ENCODE peak calls at places on chromosomes 4 and X, in seven cellular contexts. S is epithelial cell of proximal tubule, P is BE2C, C is GM23248, D is IMR-90, N is transverse colon, X is hepatocyte. T is an unnamed sample.

GRCh38 chrX:124018031-124018430 is 56.5 kb downstream of the STAG2 start:
- DNase-seq in D (peak; percentile 5), P (no peak), C (peak; percentile 21), X (no peak), N (no peak), S (no peak), T (no peak)

GRCh38 chrX:9519546-9520210 is 54.8 kb downstream of the TBL1X start:
- DNase-seq in D (no peak), X (peak; percentile 16), C (peak; percentile 54), S (no peak), P (no peak), N (no peak), T (no peak)

GRCh38 chrX:108167211-108167872 is 75.8 kb downstream of the ATG4A start:
- DNase-seq in X (no peak), P (no peak), D (peak; percentile 29), N (no peak), S (no peak), C (peak; percentile 37), T (peak; percentile 66)

GRCh38 chrX:125507119-125507518 is 187.4 kb downstream of the TEX13C start:
- DNase-seq in X (no peak), P (no peak), N (no peak), D (no peak), C (peak; percentile 47), S (peak; percentile 6), T (peak; percentile 69)

GRCh38 chrX:29617725-29618124 is 597.6 kb upstream of the MAGEB2 start:
- DNase-seq in P (no peak), X (no peak), D (no peak), S (no peak), N (no peak), C (peak; percentile 1), T (no peak)

GRCh38 chr4:3127129-3127528 is 52.6 kb downstream of the HTT start:
- DNase-seq in N (no peak), D (no peak), C (no peak), S (no peak), P (no peak), X (no peak), T (no peak)

GRCh38 chr4:33395731-33396485 is 2675.7 kb downstream of the PCDH7 start:
- DNase-seq in C (no peak), P (no peak), S (no peak), X (no peak), D (no peak), N (no peak), T (no peak)

GRCh38 chrX:153775631-153776595 is 4.9 kb upstream of the SRPK3 start:
- DNase-seq in P (peak; percentile 3), X (no peak), C (no peak), S (no peak), N (no peak), D (no peak), T (no peak)

GRCh38 chr4:174423257-174423944 is 98.9 kb downstream of the HPGD start:
- DNase-seq in S (peak; percentile 71), X (peak; percentile 30), C (peak; percentile 86), D (peak; percentile 5), P (peak; percentile 14), N (no peak), T (peak; percentile 99)

GRCh38 chr4:155944516-155944915 is 9.2 kb downstream of the CTSO start:
- DNase-seq in X (no peak), N (no peak), D (peak; percentile 40), S (no peak), C (no peak), P (no peak), T (no peak)

DNA sequence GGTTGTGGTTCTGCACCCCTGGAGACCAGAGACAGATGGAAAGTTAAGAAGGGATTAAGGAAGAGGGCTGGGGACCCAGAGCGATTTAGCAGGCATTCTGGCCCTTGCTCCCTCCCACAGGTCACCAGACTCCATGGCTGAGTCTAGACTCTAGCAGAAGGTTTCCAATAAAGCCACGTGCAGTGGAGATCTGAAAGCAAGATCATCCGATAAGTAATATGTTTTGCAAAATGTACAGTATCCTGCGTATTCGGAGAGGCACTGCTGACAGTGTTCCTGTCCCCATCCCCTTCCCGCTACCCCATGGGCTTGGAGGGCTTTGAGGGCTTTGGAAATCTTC is 531 bp upstream of the GPRIN3 start:
- DNase-seq in D (no peak), P (no peak), N (no peak), C (peak; percentile 39), S (no peak), X (no peak), T (no peak)
- H3K4me3 ChIP-seq in D (peak overlapping the region; percentile 53), P (peak overlapping the region; percentile 60), N (peak overlapping the region; percentile 67), C (peak overlapping the region; percentile 81), S (peak overlapping the region; percentile 92), X (peak overlapping the region; percentile 85), T (no peak overlapping the region)

DNA sequence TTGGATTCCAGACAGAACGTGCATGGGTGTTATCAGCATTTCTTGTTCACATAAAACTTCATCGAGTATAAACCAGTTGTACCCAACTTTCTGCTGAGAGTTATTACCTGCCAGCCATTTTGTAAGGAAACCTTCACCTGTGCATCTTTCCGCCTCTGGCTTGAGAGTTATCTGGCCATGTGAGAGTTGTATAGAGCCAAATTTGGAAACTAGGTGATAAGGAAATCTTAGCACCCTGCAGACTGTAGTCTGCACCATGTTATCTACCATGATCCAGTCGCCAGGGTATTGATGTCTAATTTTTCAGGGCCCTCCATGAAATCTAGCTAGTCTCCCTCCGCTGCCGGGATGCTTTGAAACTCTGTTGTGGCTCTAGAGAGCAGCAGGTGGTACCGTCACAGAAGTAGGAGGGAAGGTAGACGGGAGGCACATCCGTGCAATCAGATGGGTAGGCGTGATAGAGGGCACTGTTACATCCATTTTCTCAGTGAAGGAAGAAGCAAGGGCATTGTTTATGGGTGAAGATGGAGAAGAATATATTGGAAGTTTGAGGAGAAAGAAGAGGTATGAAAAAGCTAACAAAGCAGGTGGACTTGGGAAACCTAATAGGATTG is 1.2 kb downstream of the ANAPC4 start:
- DNase-seq in X (no peak), S (no peak), N (no peak), C (no peak), P (no peak), D (no peak), T (no peak)
- H3K4me3 ChIP-seq in X (peak overlapping the region; percentile 80), S (peak overlapping the region; percentile 94), N (peak overlapping the region; percentile 93), C (peak overlapping the region; percentile 82), P (peak overlapping the region; percentile 93), D (peak overlapping the region; percentile 99), T (peak overlapping the region; percentile 92)

GRCh38 chrX:41024755-41025154 is 60.5 kb upstream of the USP9X start:
- DNase-seq in S (no peak), X (no peak), C (no peak), N (no peak), D (no peak), P (no peak), T (no peak)

GRCh38 chrX:41023098-41023497 is 62.1 kb upstream of the USP9X start:
- DNase-seq in X (no peak), P (no peak), D (no peak), S (no peak), N (no peak), C (no peak), T (no peak)

GRCh38 chrX:41026326-41027136 is 58.7 kb upstream of the USP9X start:
- DNase-seq in D (no peak), P (no peak), C (no peak), N (no peak), X (peak; percentile 21), S (no peak), T (no peak)

GRCh38 chrX:41027388-41027787 is 57.9 kb upstream of the USP9X start:
- DNase-seq in X (peak; percentile 34), D (peak; percentile 76), S (no peak), C (peak; percentile 75), P (no peak), N (no peak), T (peak; percentile 60)

GRCh38 chrX:41025926-41026325 is 59.3 kb upstream of the USP9X start:
- DNase-seq in D (peak; percentile 16), N (no peak), S (no peak), P (no peak), C (no peak), X (no peak), T (no peak)
- H3K4me3 ChIP-seq in D (peak overlapping the region; percentile 0), N (no peak overlapping the region), S (no peak overlapping the region), P (no peak overlapping the region), C (no peak overlapping the region), X (no peak overlapping the region), T (no peak overlapping the region)

GRCh38 chrX:71252221-71252620 is 1.7 kb downstream of the ZMYM3 start:
- DNase-seq in C (no peak), P (no peak), N (no peak), X (no peak), S (no peak), D (no peak), T (no peak)
- H3K4me3 ChIP-seq in C (no peak overlapping the region), P (no peak overlapping the region), N (no peak overlapping the region), X (no peak overlapping the region), S (peak overlapping the region; percentile 87), D (no peak overlapping the region), T (no peak overlapping the region)

GRCh38 chr4:17718471-17718870 is 63.0 kb downstream of the FAM184B start:
- DNase-seq in C (no peak), N (no peak), S (no peak), D (no peak), P (no peak), X (no peak), T (peak; percentile 10)

GRCh38 chr4:17723648-17724047 is 57.8 kb downstream of the FAM184B start:
- DNase-seq in N (no peak), X (no peak), D (no peak), P (no peak), C (no peak), S (no peak), T (no peak)

GRCh38 chr4:17719106-17719505 is 62.3 kb downstream of the FAM184B start:
- DNase-seq in X (no peak), S (no peak), N (no peak), P (no peak), D (no peak), C (no peak), T (peak; percentile 84)

GRCh38 chr4:17722361-17722710 is 59.1 kb downstream of the FAM184B start:
- DNase-seq in X (no peak), S (no peak), C (no peak), D (no peak), N (no peak), P (no peak), T (peak; percentile 32)

GRCh38 chr4:17721496-17722360 is 59.7 kb downstream of the FAM184B start:
- DNase-seq in N (no peak), S (no peak), C (peak; percentile 86), D (peak; percentile 23), P (no peak), X (no peak), T (peak; percentile 22)
- H3K4me3 ChIP-seq in N (no peak overlapping the region), S (no peak overlapping the region), C (peak overlapping the region; percentile 17), D (no peak overlapping the region), P (no peak overlapping the region), X (no peak overlapping the region), T (no peak overlapping the region)

GRCh38 chr4:1536579-1537409 is 130.6 kb upstream of the NKX1-1 start:
- DNase-seq in N (no peak), P (no peak), C (no peak), S (no peak), D (no peak), X (no peak), T (no peak)
- H3K4me3 ChIP-seq in N (no peak overlapping the region), P (no peak overlapping the region), C (no peak overlapping the region), S (no peak overlapping the region), D (no peak overlapping the region), X (no peak overlapping the region), T (no peak overlapping the region)

GRCh38 chr4:180058731-180059215 is 2184.4 kb upstream of the TENM3 start:
- DNase-seq in N (peak; percentile 41), X (peak; percentile 72), S (no peak), D (peak; percentile 44), P (peak; percentile 75), C (peak; percentile 44), T (no peak)
- H3K4me3 ChIP-seq in N (no peak overlapping the region), X (peak overlapping the region; percentile 74), S (peak overlapping the region; percentile 63), D (peak overlapping the region; percentile 41), P (peak overlapping the region; percentile 84), C (peak overlapping the region; percentile 72), T (peak overlapping the region; percentile 37)